ENCODE peak calls at places on chromosomes 7 and 10, in four cellular contexts. F, I, G and J are unnamed samples.

GRCh38 chr7:86961686-86962085 is 97.8 kb downstream of the ELAPOR2 start:
- DNase-seq in F (no peak), I (no peak), G (no peak), J (no peak)

GRCh38 chr10:10872706-10873276 is 144.9 kb upstream of the CELF2 start:
- DNase-seq in G (no peak), F (no peak), I (no peak), J (no peak)

GRCh38 chr10:47453435-47454293 is 30.3 kb downstream of the ANXA8 start:
- DNase-seq in I (no peak), F (no peak), G (no peak), J (peak; percentile 41)

GRCh38 chr10:62632071-62632809 is 172.3 kb upstream of the ADO start:
- DNase-seq in I (peak; percentile 14), G (no peak), F (peak; percentile 34), J (peak; percentile 38)

GRCh38 chr10:21501109-21501508 is 24.4 kb downstream of the SKIDA1 start:
- DNase-seq in G (peak; percentile 66), F (no peak), I (no peak), J (no peak)

GRCh38 chr7:70849580-70850235 is 282.2 kb upstream of the GALNT17 start:
- DNase-seq in G (no peak), I (no peak), F (no peak), J (peak; percentile 58)

GRCh38 chr10:34292178-34292565 is 522.9 kb downstream of the PARD3 start:
- DNase-seq in G (no peak), I (no peak), F (no peak), J (no peak)

GRCh38 chr10:110509560-110509959 is 11.9 kb downstream of the DUSP5 start:
- DNase-seq in G (no peak), I (no peak), F (no peak), J (no peak)

GRCh38 chr7:66728571-66728970 is 12.0 kb upstream of the RABGEF1 start:
- DNase-seq in I (no peak), F (no peak), G (no peak), J (no peak)

GRCh38 chr7:129771928-129772479 is 160.5 kb downstream of the NRF1 start:
- DNase-seq in F (no peak), I (no peak), G (peak; percentile 89), J (peak; percentile 70)

GRCh38 chr10:131212763-131213325 is 98.7 kb downstream of the TCERG1L start:
- DNase-seq in I (no peak), G (no peak), F (no peak), J (peak; percentile 26)

GRCh38 chr10:21184216-21184615 is 287.1 kb upstream of the NEBL start:
- DNase-seq in G (no peak), I (no peak), F (no peak), J (no peak)

GRCh38 chr7:29163854-29164253 is 17.5 kb upstream of the CPVL start:
- DNase-seq in I (no peak), F (no peak), G (no peak), J (no peak)

GRCh38 chr10:79178614-79179403 is 110.0 kb downstream of the ZMIZ1 start:
- DNase-seq in F (no peak), G (peak; percentile 85), I (no peak), J (peak; percentile 92)

GRCh38 chr7:99257675-99258074 is 15.0 kb upstream of the MYH16 start:
- DNase-seq in G (no peak), F (no peak), I (no peak), J (no peak)

GRCh38 chr7:90736968-90737939 is 141.1 kb downstream of the CDK14 start:
- DNase-seq in G (no peak), F (no peak), I (no peak), J (no peak)

GRCh38 chr7:104185346-104185745 is 22.5 kb downstream of the ORC5 start:
- DNase-seq in F (no peak), G (no peak), I (no peak), J (no peak)

GRCh38 chr7:112290065-112290464 is 83.6 kb downstream of the ZNF277 start:
- DNase-seq in I (no peak), F (no peak), G (no peak), J (no peak)

GRCh38 chr10:117486606-117487005 is 55.9 kb upstream of the EMX2 start:
- DNase-seq in G (no peak), I (no peak), F (no peak), J (no peak)

GRCh38 chr10:47414752-47415519 is 30.8 kb upstream of the ZNF488 start:
- DNase-seq in G (no peak), I (no peak), F (no peak), J (no peak)

GRCh38 chr7:131034166-131034881 is 293.4 kb upstream of the MKLN1 start:
- DNase-seq in F (no peak), I (no peak), G (no peak), J (no peak)

GRCh38 chr10:86756511-86757109 is at the start of gene BMPR1A:
- DNase-seq in F (no peak), I (no peak), G (no peak), J (no peak)

GRCh38 chr7:1520574-1521234 is 9.8 kb upstream of the MAFK start:
- DNase-seq in G (peak; percentile 69), I (no peak), F (no peak), J (peak; percentile 96)